ENCODE peak calls at places on chromosome 20, in five cellular contexts. E is NCI-H2081; V is endodermal cell; R is activated naive CD8-positive, alpha-beta T cell treated with anti-CD3 and anti-CD28 coated beads, Interleukin-2, amount 10 ng/mL, durations not matched to agents 7 days and 5 days; C is aorta. Q is an unnamed sample.

GRCh38 chr20:10063482-10063881 is 28.7 kb downstream of the ANKEF1 start:
- DNase-seq in E (no peak), V (no peak), R (no peak), C (no peak), Q (no peak)

GRCh38 chr20:10648651-10649050 is 25.1 kb downstream of the JAG1 start:
- DNase-seq in E (no peak), V (no peak), R (no peak), C (no peak), Q (no peak)

GRCh38 chr20:2738734-2739398 is 46.3 kb downstream of the EBF4 start:
- DNase-seq in E (no peak), V (no peak), R (no peak), C (no peak), Q (no peak)

GRCh38 chr20:62576815-62577214 is 65.5 kb upstream of the SLCO4A1 start:
- DNase-seq in E (no peak), V (peak; percentile 85), R (no peak), C (no peak), Q (no peak)

GRCh38 chr20:51094221-51094620 is 71.3 kb upstream of the KCNG1 start:
- DNase-seq in E (no peak), V (peak; percentile 73), R (no peak), C (no peak), Q (no peak)

GRCh38 chr20:59645761-59646171 is 41.4 kb downstream of the PHACTR3 start:
- DNase-seq in E (no peak), V (no peak), R (no peak), C (no peak), Q (no peak)

GRCh38 chr20:63024573-63025392 is 18.0 kb upstream of the BHLHE23 start:
- DNase-seq in E (no peak), V (no peak), R (peak; percentile 9), C (peak; percentile 19), Q (no peak)

GRCh38 chr20:37986873-37987601 is 46.2 kb downstream of the TTI1 start:
- DNase-seq in E (no peak), V (no peak), R (no peak), C (peak; percentile 78), Q (peak; percentile 80)

GRCh38 chr20:10040070-10040970 is 5.5 kb downstream of the ANKEF1 start:
- DNase-seq in E (no peak), V (no peak), R (no peak), C (no peak), Q (no peak)

GRCh38 chr20:33561981-33562601 is 72.2 kb downstream of the CBFA2T2 start:
- DNase-seq in E (peak; percentile 98), V (peak; percentile 63), R (no peak), C (peak; percentile 59), Q (peak; percentile 57)

GRCh38 chr20:4610871-4611270 is 110.8 kb upstream of the PRND start:
- DNase-seq in E (no peak), V (no peak), R (no peak), C (no peak), Q (no peak)

GRCh38 chr20:53126185-53126584 is 154.0 kb downstream of the TSHZ2 start:
- DNase-seq in E (peak; percentile 19), V (no peak), R (no peak), C (no peak), Q (no peak)

GRCh38 chr20:1827974-1828785 is 67.0 kb upstream of the SIRPA start:
- DNase-seq in E (no peak), V (no peak), R (no peak), C (no peak), Q (no peak)

GRCh38 chr20:64212750-64213149 is 42.8 kb upstream of the PCMTD2 start:
- DNase-seq in E (no peak), V (no peak), R (no peak), C (no peak), Q (peak; percentile 67)

GRCh38 chr20:44070139-44070900 is 116.7 kb downstream of the JPH2 start:
- DNase-seq in E (no peak), V (peak; percentile 42), R (peak; percentile 64), C (no peak), Q (no peak)

GRCh38 chr20:47620808-47621805 is 119.4 kb downstream of the NCOA3 start:
- DNase-seq in E (peak; percentile 25), V (no peak), R (no peak), C (no peak), Q (no peak)

GRCh38 chr20:7841291-7841966 is 98.8 kb downstream of the HAO1 start:
- DNase-seq in E (no peak), V (no peak), R (no peak), C (peak; percentile 51), Q (peak; percentile 52)

Q was measured in psoas muscle.